ENCODE peak calls at places on chromosomes 11 and 22, in six cellular contexts. Y is sciatic nerve, I is neural crest cell, V is fibroblast of gingiva, T is mucosa of gallbladder, B is NB4. P is an unnamed sample.

GRCh38 chr11:66815646-66816045 is 27.6 kb upstream of the RCE1 start:
- DNase-seq in Y (no peak), I (no peak), V (no peak), T (no peak), B (no peak), P (no peak)

GRCh38 chr22:30893434-30894370 is 74.9 kb downstream of the MORC2 start:
- DNase-seq in Y (no peak), I (no peak), V (no peak), T (no peak), B (no peak), P (peak)

GRCh38 chr11:79119491-79120284 is 321.1 kb downstream of the TENM4 start:
- DNase-seq in Y (no peak), I (peak), V (no peak), T (no peak), B (no peak), P (no peak)

GRCh38 chr11:45089845-45090499 is 56.5 kb upstream of the PRDM11 start:
- DNase-seq in Y (no peak), I (no peak), V (peak), T (no peak), B (peak), P (no peak)

GRCh38 chr11:44623321-44623715 is 57.9 kb downstream of the CD82 start:
- DNase-seq in Y (peak), I (no peak), V (no peak), T (peak), B (no peak), P (peak)

GRCh38 chr22:24405631-24406321 is 21.6 kb upstream of the ADORA2A start:
- DNase-seq in Y (no peak), I (no peak), V (no peak), T (no peak), B (no peak), P (no peak)

GRCh38 chr11:75667831-75668507 is 869 bp downstream of the MAP6 start:
- DNase-seq in Y (peak), I (peak), V (peak), T (peak), B (peak), P (peak)

GRCh38 chr11:87081358-87081757 is 43.6 kb downstream of the TMEM135 start:
- DNase-seq in Y (no peak), I (no peak), V (no peak), T (no peak), B (no peak), P (no peak)

GRCh38 chr22:24315367-24315781 is 44.7 kb downstream of the SPECC1L start:
- DNase-seq in Y (no peak), I (no peak), V (peak), T (no peak), B (no peak), P (no peak)

GRCh38 chr11:119482561-119483001 is 59.6 kb upstream of the THY1 start:
- DNase-seq in Y (no peak), I (no peak), V (no peak), T (no peak), B (no peak), P (no peak)

GRCh38 chr22:46618667-46619066 is 1.5 kb upstream of the GRAMD4 start:
- DNase-seq in Y (no peak), I (no peak), V (no peak), T (no peak), B (no peak), P (no peak)

GRCh38 chr22:41638124-41638523 is 17.0 kb downstream of the XRCC6 start:
- DNase-seq in Y (no peak), I (no peak), V (no peak), T (no peak), B (no peak), P (no peak)

GRCh38 chr22:17818166-17818565 is 43.9 kb upstream of the BID start:
- DNase-seq in Y (no peak), I (no peak), V (no peak), T (no peak), B (no peak), P (no peak)

GRCh38 chr22:38706101-38706884 is 549 bp downstream of the GTPBP1 start:
- DNase-seq in Y (peak), I (peak), V (peak), T (no peak), B (peak), P (peak)

GRCh38 chr11:134535029-134536025 is 123.3 kb upstream of the B3GAT1 start:
- DNase-seq in Y (peak), I (no peak), V (no peak), T (no peak), B (no peak), P (no peak)

GRCh38 chr22:37267661-37268413 is 14.5 kb upstream of the CYTH4 start:
- DNase-seq in Y (no peak), I (no peak), V (peak), T (no peak), B (peak), P (no peak)

GRCh38 chr22:19240813-19241592 is 50.5 kb downstream of the CLTCL1 start:
- DNase-seq in Y (no peak), I (no peak), V (no peak), T (no peak), B (peak), P (no peak)